ENCODE peak calls at places on chromosomes 5 and 9, in six cellular contexts. D, Z, R, L, H and J are unnamed samples.

GRCh38 chr5:160774646-160775313 is 77.2 kb downstream of the ATP10B start:
- DNase-seq in D (no peak), Z (no peak), R (no peak), L (no peak), H (no peak), J (peak; percentile 69)

GRCh38 chr5:54171645-54172384 is 138.6 kb downstream of the ARL15 start:
- DNase-seq in D (no peak), Z (no peak), R (no peak), L (no peak), H (no peak), J (no peak)

GRCh38 chr5:139651502-139651862 is 3.3 kb downstream of the CXXC5 start:
- DNase-seq in D (peak; percentile 63), Z (no peak), R (no peak), L (peak; percentile 28), H (no peak), J (no peak)

GRCh38 chr5:112762113-112762810 is 24.6 kb downstream of the APC start:
- DNase-seq in D (peak; percentile 70), Z (no peak), R (no peak), L (no peak), H (no peak), J (no peak)

GRCh38 chr5:151078490-151079262 is 2.2 kb downstream of the TNIP1 start:
- DNase-seq in D (no peak), Z (peak; percentile 56), R (peak; percentile 54), L (peak; percentile 63), H (peak; percentile 70), J (no peak)

GRCh38 chr9:121302341-121302740 is 34.4 kb downstream of the GSN start:
- DNase-seq in D (no peak), Z (no peak), R (no peak), L (peak; percentile 25), H (no peak), J (no peak)

GRCh38 chr9:124481115-124481514 is 26.1 kb downstream of the NR5A1 start:
- DNase-seq in D (no peak), Z (no peak), R (no peak), L (no peak), H (no peak), J (no peak)

GRCh38 chr5:176901260-176902101 is 2.3 kb upstream of the HK3 start:
- DNase-seq in D (no peak), Z (no peak), R (no peak), L (no peak), H (no peak), J (no peak)

GRCh38 chr5:179798771-179799643 is 5.2 kb downstream of the LTC4S start:
- DNase-seq in D (no peak), Z (no peak), R (no peak), L (peak; percentile 22), H (no peak), J (no peak)

GRCh38 chr9:92504881-92505280 is 22.6 kb upstream of the ASPN start:
- DNase-seq in D (peak; percentile 58), Z (no peak), R (no peak), L (no peak), H (no peak), J (no peak)

GRCh38 chr5:77846422-77847128 is 70.4 kb upstream of the TBCA start:
- DNase-seq in D (no peak), Z (no peak), R (no peak), L (no peak), H (no peak), J (no peak)

GRCh38 chr5:1133510-1134255 is 21.8 kb upstream of the SLC12A7 start:
- DNase-seq in D (peak; percentile 20), Z (no peak), R (no peak), L (peak; percentile 64), H (no peak), J (no peak)